ENCODE peak calls at places on chromosomes 13 and 19, in six cellular contexts. One of them, this sample, is unnamed.

GRCh38 chr19:30846102-30846501 is 473.9 kb downstream of the ZNF536 start:
- DNase-seq in fibroblast of pulmonary artery: no peak
- DNase-seq in Peyer's patch: no peak
- DNase-seq in NAMALWA: no peak
- DNase-seq in stimulated activated CD4-positive, alpha-beta T cell treated with anti-CD3 and anti-CD28 coated beads, TNF-alpha, amount 100 ng/mL, for 1 hour: no peak
- DNase-seq in AML-193: no peak
- DNase-seq in this sample: no peak

GRCh38 chr19:56111601-56112312 is 9.3 kb downstream of the ZNF787 start:
- DNase-seq in AML-193: no peak
- DNase-seq in fibroblast of pulmonary artery: no peak
- DNase-seq in stimulated activated CD4-positive, alpha-beta T cell treated with anti-CD3 and anti-CD28 coated beads, TNF-alpha, amount 100 ng/mL, for 1 hour: no peak
- DNase-seq in NAMALWA: peak; percentile 26
- DNase-seq in Peyer's patch: peak; percentile 86
- DNase-seq in this sample: no peak

GRCh38 chr19:6099633-6100032 is 10.7 kb downstream of the RFX2 start:
- DNase-seq in NAMALWA: no peak
- DNase-seq in fibroblast of pulmonary artery: no peak
- DNase-seq in stimulated activated CD4-positive, alpha-beta T cell treated with anti-CD3 and anti-CD28 coated beads, TNF-alpha, amount 100 ng/mL, for 1 hour: no peak
- DNase-seq in AML-193: no peak
- DNase-seq in Peyer's patch: no peak
- DNase-seq in this sample: no peak

GRCh38 chr19:55342044-55342531 is 2.4 kb downstream of the KMT5C start:
- DNase-seq in AML-193: no peak
- DNase-seq in stimulated activated CD4-positive, alpha-beta T cell treated with anti-CD3 and anti-CD28 coated beads, TNF-alpha, amount 100 ng/mL, for 1 hour: no peak
- DNase-seq in fibroblast of pulmonary artery: no peak
- DNase-seq in Peyer's patch: no peak
- DNase-seq in NAMALWA: no peak
- DNase-seq in this sample: no peak

GRCh38 chr19:1070931-1071791 is 4.2 kb downstream of the ARHGAP45 start:
- DNase-seq in fibroblast of pulmonary artery: no peak
- DNase-seq in Peyer's patch: no peak
- DNase-seq in stimulated activated CD4-positive, alpha-beta T cell treated with anti-CD3 and anti-CD28 coated beads, TNF-alpha, amount 100 ng/mL, for 1 hour: no peak
- DNase-seq in NAMALWA: no peak
- DNase-seq in AML-193: no peak
- DNase-seq in this sample: no peak

GRCh38 chr13:85379433-85379832 is 419.8 kb downstream of the SLITRK6 start:
- DNase-seq in Peyer's patch: no peak
- DNase-seq in stimulated activated CD4-positive, alpha-beta T cell treated with anti-CD3 and anti-CD28 coated beads, TNF-alpha, amount 100 ng/mL, for 1 hour: no peak
- DNase-seq in NAMALWA: peak; percentile 52
- DNase-seq in fibroblast of pulmonary artery: no peak
- DNase-seq in AML-193: no peak
- DNase-seq in this sample: no peak

GRCh38 chr13:112457485-112457884 is 81.3 kb downstream of the SPACA7 start:
- DNase-seq in fibroblast of pulmonary artery: no peak
- DNase-seq in NAMALWA: no peak
- DNase-seq in Peyer's patch: no peak
- DNase-seq in stimulated activated CD4-positive, alpha-beta T cell treated with anti-CD3 and anti-CD28 coated beads, TNF-alpha, amount 100 ng/mL, for 1 hour: no peak
- DNase-seq in AML-193: no peak
- DNase-seq in this sample: no peak

GRCh38 chr19:3116621-3117020 is 19.2 kb upstream of the GNA15 start:
- DNase-seq in NAMALWA: no peak
- DNase-seq in Peyer's patch: no peak
- DNase-seq in stimulated activated CD4-positive, alpha-beta T cell treated with anti-CD3 and anti-CD28 coated beads, TNF-alpha, amount 100 ng/mL, for 1 hour: no peak
- DNase-seq in fibroblast of pulmonary artery: no peak
- DNase-seq in AML-193: no peak
- DNase-seq in this sample: no peak

GRCh38 chr19:34963531-34964406 is at the start of gene ZNF792:
- DNase-seq in AML-193: peak; percentile 53
- DNase-seq in stimulated activated CD4-positive, alpha-beta T cell treated with anti-CD3 and anti-CD28 coated beads, TNF-alpha, amount 100 ng/mL, for 1 hour: no peak
- DNase-seq in NAMALWA: peak; percentile 61
- DNase-seq in Peyer's patch: peak; percentile 70
- DNase-seq in fibroblast of pulmonary artery: peak; percentile 62
- DNase-seq in this sample: peak; percentile 57

GRCh38 chr13:40220299-40220935 is 446.0 kb downstream of the FOXO1 start:
- DNase-seq in fibroblast of pulmonary artery: peak; percentile 48
- DNase-seq in AML-193: no peak
- DNase-seq in NAMALWA: no peak
- DNase-seq in Peyer's patch: no peak
- DNase-seq in stimulated activated CD4-positive, alpha-beta T cell treated with anti-CD3 and anti-CD28 coated beads, TNF-alpha, amount 100 ng/mL, for 1 hour: no peak
- DNase-seq in this sample: no peak

GRCh38 chr19:50551713-50552187 is 16.5 kb downstream of the LRRC4B start:
- DNase-seq in fibroblast of pulmonary artery: peak; percentile 25
- DNase-seq in stimulated activated CD4-positive, alpha-beta T cell treated with anti-CD3 and anti-CD28 coated beads, TNF-alpha, amount 100 ng/mL, for 1 hour: no peak
- DNase-seq in NAMALWA: no peak
- DNase-seq in Peyer's patch: no peak
- DNase-seq in AML-193: no peak
- DNase-seq in this sample: no peak

GRCh38 chr13:23928985-23929384 is 31.7 kb upstream of the C1QTNF9B start:
- DNase-seq in Peyer's patch: no peak
- DNase-seq in fibroblast of pulmonary artery: peak; percentile 71
- DNase-seq in AML-193: no peak
- DNase-seq in stimulated activated CD4-positive, alpha-beta T cell treated with anti-CD3 and anti-CD28 coated beads, TNF-alpha, amount 100 ng/mL, for 1 hour: no peak
- DNase-seq in NAMALWA: no peak
- DNase-seq in this sample: no peak

GRCh38 chr19:40771101-40771539 is 4.2 kb upstream of the MIA start:
- DNase-seq in Peyer's patch: no peak
- DNase-seq in stimulated activated CD4-positive, alpha-beta T cell treated with anti-CD3 and anti-CD28 coated beads, TNF-alpha, amount 100 ng/mL, for 1 hour: no peak
- DNase-seq in NAMALWA: peak; percentile 88
- DNase-seq in fibroblast of pulmonary artery: no peak
- DNase-seq in AML-193: no peak
- DNase-seq in this sample: no peak

GRCh38 chr13:20190481-20191310 is 2.0 kb downstream of the GJB2 start:
- DNase-seq in AML-193: no peak
- DNase-seq in Peyer's patch: no peak
- DNase-seq in NAMALWA: no peak
- DNase-seq in stimulated activated CD4-positive, alpha-beta T cell treated with anti-CD3 and anti-CD28 coated beads, TNF-alpha, amount 100 ng/mL, for 1 hour: no peak
- DNase-seq in fibroblast of pulmonary artery: peak; percentile 71
- DNase-seq in this sample: no peak

This sample was measured in GDM1.